ENCODE peak calls at places on chromosomes 16 and 17, in five cellular contexts. Y is substantia nigra; N is HS-27A; G is CD8-positive, alpha-beta memory T cell; R is nephron progenitor cell. U is an unnamed sample.

GRCh38 chr17:79760197-79760906 is 17.6 kb upstream of the CBX2 start:
- DNase-seq in G (no peak), R (no peak), Y (no peak), N (no peak), U (no peak)

GRCh38 chr17:38885728-38886642 is 16.1 kb downstream of the LASP1 start:
- DNase-seq in N (no peak), Y (peak), G (no peak), R (peak), U (no peak)

GRCh38 chr17:16013943-16014407 is 14.4 kb downstream of the TTC19 start:
- DNase-seq in N (no peak), G (no peak), Y (no peak), R (no peak), U (no peak)

GRCh38 chr17:19263621-19264010 is 26.4 kb downstream of the EPN2 start:
- DNase-seq in R (no peak), G (no peak), N (no peak), Y (no peak), U (no peak)

GRCh38 chr16:81266680-81267095 is 28.2 kb downstream of the BCO1 start:
- DNase-seq in Y (no peak), R (no peak), G (no peak), N (no peak), U (no peak)

GRCh38 chr16:51164167-51164566 is 13.1 kb upstream of the SALL1 start:
- DNase-seq in G (no peak), N (no peak), R (no peak), Y (no peak), U (no peak)

GRCh38 chr17:66983414-66984021 is 19.0 kb downstream of the CACNG4 start:
- DNase-seq in G (no peak), R (no peak), N (no peak), Y (no peak), U (no peak)

GRCh38 chr17:34312080-34312479 is 7.2 kb upstream of the CCL8 start:
- DNase-seq in Y (no peak), N (no peak), G (no peak), R (no peak), U (no peak)

GRCh38 chr17:556431-556995 is 158.1 kb downstream of the VPS53 start:
- DNase-seq in N (no peak), R (no peak), Y (no peak), G (no peak), U (no peak)

U was measured in CD4-positive, alpha-beta T cell.